ENCODE peak calls at places on chromosomes 16 and 17, in six cellular contexts. B is H1, Q is IMR-90, E is mesenchymal stem cell, K is neuronal stem cell, Y is trophoblast cell. F is an unnamed sample.

GRCh38 chr16:53126390-53126789 is 71.6 kb downstream of the CHD9 start:
- DNase-seq in B (no peak), Q (no peak), E (no peak), K (no peak), Y (no peak), F (no peak)

GRCh38 chr17:57481901-57482300 is 225.6 kb downstream of the MSI2 start:
- DNase-seq in B (no peak), Q (peak), E (peak), K (no peak), Y (peak), F (no peak)

GRCh38 chr16:77290451-77291110 is 91.4 kb downstream of the SYCE1L start:
- DNase-seq in B (no peak), Q (peak), E (peak), K (no peak), Y (peak), F (no peak)

GRCh38 chr17:33725675-33726271 is 432.7 kb upstream of the ASIC2 start:
- DNase-seq in B (peak), Q (peak), E (peak), K (peak), Y (peak), F (peak)

GRCh38 chr16:27204232-27204915 is 1.0 kb downstream of the KDM8 start:
- DNase-seq in B (no peak), Q (no peak), E (no peak), K (no peak), Y (no peak), F (no peak)

GRCh38 chr16:85840801-85841200 is 41.3 kb downstream of the COX4I1 start:
- DNase-seq in B (no peak), Q (no peak), E (no peak), K (no peak), Y (no peak), F (no peak)

GRCh38 chr16:78147846-78148535 is 48.5 kb downstream of the WWOX start:
- DNase-seq in B (no peak), Q (no peak), E (no peak), K (no peak), Y (no peak), F (no peak)

GRCh38 chr16:87432330-87432915 is 40.3 kb downstream of the MAP1LC3B start:
- DNase-seq in B (no peak), Q (no peak), E (no peak), K (no peak), Y (no peak), F (no peak)

GRCh38 chr17:65799454-65799853 is 238.0 kb upstream of the AXIN2 start:
- DNase-seq in B (no peak), Q (no peak), E (no peak), K (no peak), Y (no peak), F (no peak)

GRCh38 chr16:85682516-85682915 is 6.2 kb downstream of the GINS2 start:
- DNase-seq in B (no peak), Q (no peak), E (no peak), K (no peak), Y (no peak), F (no peak)

GRCh38 chr17:858941-859452 is 76.8 kb downstream of the MRM3 start:
- DNase-seq in B (no peak), Q (no peak), E (no peak), K (no peak), Y (no peak), F (no peak)

GRCh38 chr17:43875476-43876147 is 28.6 kb downstream of the CD300LG start:
- DNase-seq in B (no peak), Q (no peak), E (no peak), K (no peak), Y (no peak), F (no peak)

GRCh38 chr17:3658784-3659449 is 9.5 kb downstream of the TAX1BP3 start:
- DNase-seq in B (no peak), Q (no peak), E (no peak), K (no peak), Y (no peak), F (peak)

GRCh38 chr16:8590811-8591210 is 500 bp upstream of the TMEM114 start:
- DNase-seq in B (no peak), Q (no peak), E (no peak), K (no peak), Y (no peak), F (no peak)

GRCh38 chr16:3017806-3018506 is at the start of gene CLDN6:
- DNase-seq in B (peak), Q (no peak), E (no peak), K (peak), Y (no peak), F (peak)

GRCh38 chr17:40351185-40352043 is 13.1 kb downstream of the GJD3 start:
- DNase-seq in B (no peak), Q (no peak), E (no peak), K (no peak), Y (no peak), F (no peak)

GRCh38 chr16:17177968-17178880 is 292.5 kb downstream of the XYLT1 start:
- DNase-seq in B (no peak), Q (peak), E (no peak), K (no peak), Y (peak), F (no peak)

GRCh38 chr17:12958786-12959185 is 59.0 kb downstream of the ELAC2 start:
- DNase-seq in B (no peak), Q (peak), E (no peak), K (no peak), Y (no peak), F (no peak)

GRCh38 chr16:30526137-30526822 is at the start of gene ZNF768:
- DNase-seq in B (no peak), Q (no peak), E (peak), K (peak), Y (no peak), F (peak)

GRCh38 chr17:71349908-71350600 is 770.8 kb upstream of the SOX9 start:
- DNase-seq in B (no peak), Q (peak), E (peak), K (no peak), Y (no peak), F (no peak)

GRCh38 chr17:27282054-27282501 is 11.8 kb upstream of the WSB1 start:
- DNase-seq in B (no peak), Q (peak), E (no peak), K (no peak), Y (peak), F (no peak)

GRCh38 chr16:1771072-1771863 is at the start of gene NME3:
- DNase-seq in B (no peak), Q (peak), E (peak), K (peak), Y (peak), F (peak)

GRCh38 chr17:8117980-8118768 is at the start of gene ALOXE3:
- DNase-seq in B (no peak), Q (peak), E (peak), K (peak), Y (peak), F (peak)

GRCh38 chr17:73419896-73420295 is 108.1 kb upstream of the CDC42EP4 start:
- DNase-seq in B (no peak), Q (peak), E (peak), K (no peak), Y (no peak), F (no peak)

GRCh38 chr16:27432600-27432957 is 30.6 kb downstream of the IL21R start:
- DNase-seq in B (no peak), Q (peak), E (peak), K (no peak), Y (peak), F (peak)

GRCh38 chr16:19657831-19658230 is 60.2 kb downstream of the KNOP1 start:
- DNase-seq in B (no peak), Q (no peak), E (no peak), K (no peak), Y (no peak), F (no peak)

GRCh38 chr16:20023190-20023589 is 50.5 kb downstream of the GPR139 start:
- DNase-seq in B (no peak), Q (peak), E (peak), K (peak), Y (no peak), F (no peak)

GRCh38 chr17:57532966-57533365 is 212.1 kb downstream of the CCDC182 start:
- DNase-seq in B (no peak), Q (no peak), E (no peak), K (no peak), Y (no peak), F (no peak)

GRCh38 chr17:61405686-61406542 is 6.3 kb downstream of the TBX2 start:
- DNase-seq in B (no peak), Q (peak), E (no peak), K (no peak), Y (no peak), F (peak)

GRCh38 chr16:79605999-79606398 is 5.5 kb upstream of the MAF start:
- DNase-seq in B (no peak), Q (no peak), E (peak), K (no peak), Y (peak), F (no peak)

GRCh38 chr16:9016824-9017223 is 53.1 kb upstream of the USP7 start:
- DNase-seq in B (no peak), Q (no peak), E (no peak), K (no peak), Y (no peak), F (no peak)

GRCh38 chr17:50013079-50013478 is 18.1 kb upstream of the DLX3 start:
- DNase-seq in B (no peak), Q (no peak), E (no peak), K (no peak), Y (no peak), F (no peak)

GRCh38 chr17:50018909-50019308 is 23.9 kb upstream of the DLX3 start:
- DNase-seq in B (no peak), Q (peak), E (no peak), K (no peak), Y (no peak), F (no peak)

GRCh38 chr17:50014471-50015088 is 19.6 kb upstream of the DLX3 start:
- DNase-seq in B (no peak), Q (no peak), E (no peak), K (no peak), Y (no peak), F (no peak)

GRCh38 chr17:50009282-50009681 is 14.3 kb upstream of the DLX3 start:
- DNase-seq in B (no peak), Q (no peak), E (no peak), K (no peak), Y (no peak), F (no peak)

DNA sequence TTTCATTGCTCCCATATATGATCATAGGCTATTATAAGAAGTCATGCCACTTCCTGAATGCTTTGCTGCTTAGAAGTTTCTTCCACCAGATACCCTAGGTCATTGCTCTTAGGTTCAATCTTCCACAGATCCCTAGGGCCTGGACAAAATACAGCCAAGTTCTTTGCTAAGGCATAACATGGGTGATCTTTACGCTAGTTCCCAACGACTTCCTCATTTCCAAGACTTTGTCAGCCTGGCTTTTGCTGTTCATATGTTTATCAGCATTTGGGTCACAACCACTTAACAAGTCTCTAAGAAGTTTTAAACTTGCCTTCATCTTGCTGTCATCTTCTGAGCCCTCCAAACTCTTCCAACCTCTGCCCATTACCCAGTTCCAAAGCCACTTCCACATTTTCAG is 20.1 kb upstream of the DLX3 start:
- DNase-seq in B (no peak), Q (no peak), E (no peak), K (no peak), Y (no peak), F (no peak)
- H4K91ac ChIP-seq in B (no peak), Q (no peak), E (no peak), K (no peak), Y (no peak), F (no peak)

GRCh38 chr17:64658931-64659330 is 3.2 kb downstream of the SMURF2 start:
- DNase-seq in B (no peak), Q (peak), E (peak), K (no peak), Y (no peak), F (no peak)

GRCh38 chr17:64661731-64661980 is 451 bp downstream of the SMURF2 start:
- DNase-seq in B (no peak), Q (no peak), E (no peak), K (no peak), Y (no peak), F (no peak)

GRCh38 chr17:64657610-64658125 is 4.4 kb downstream of the SMURF2 start:
- DNase-seq in B (no peak), Q (no peak), E (no peak), K (no peak), Y (no peak), F (no peak)

GRCh38 chr17:64661981-64662773 is at the start of gene SMURF2:
- DNase-seq in B (peak), Q (peak), E (peak), K (peak), Y (peak), F (peak)

GRCh38 chr17:64662774-64663367 is 764 bp upstream of the SMURF2 start:
- DNase-seq in B (peak), Q (no peak), E (no peak), K (no peak), Y (no peak), F (peak)
- H3K4me2 ChIP-seq in B (peak), Q (peak), E (peak), K (peak), Y (peak), F (peak)

GRCh38 chr16:12423151-12423550 is 380.5 kb downstream of the CPPED1 start:
- DNase-seq in B (no peak), Q (no peak), E (no peak), K (no peak), Y (no peak), F (no peak)

GRCh38 chr16:12419151-12419550 is 384.5 kb downstream of the CPPED1 start:
- DNase-seq in B (no peak), Q (no peak), E (no peak), K (no peak), Y (no peak), F (no peak)

GRCh38 chr16:12421688-12422087 is 382.0 kb downstream of the CPPED1 start:
- DNase-seq in B (no peak), Q (no peak), E (no peak), K (no peak), Y (no peak), F (no peak)

GRCh38 chr16:12419987-12420386 is 383.7 kb downstream of the CPPED1 start:
- DNase-seq in B (no peak), Q (no peak), E (no peak), K (no peak), Y (no peak), F (no peak)

DNA sequence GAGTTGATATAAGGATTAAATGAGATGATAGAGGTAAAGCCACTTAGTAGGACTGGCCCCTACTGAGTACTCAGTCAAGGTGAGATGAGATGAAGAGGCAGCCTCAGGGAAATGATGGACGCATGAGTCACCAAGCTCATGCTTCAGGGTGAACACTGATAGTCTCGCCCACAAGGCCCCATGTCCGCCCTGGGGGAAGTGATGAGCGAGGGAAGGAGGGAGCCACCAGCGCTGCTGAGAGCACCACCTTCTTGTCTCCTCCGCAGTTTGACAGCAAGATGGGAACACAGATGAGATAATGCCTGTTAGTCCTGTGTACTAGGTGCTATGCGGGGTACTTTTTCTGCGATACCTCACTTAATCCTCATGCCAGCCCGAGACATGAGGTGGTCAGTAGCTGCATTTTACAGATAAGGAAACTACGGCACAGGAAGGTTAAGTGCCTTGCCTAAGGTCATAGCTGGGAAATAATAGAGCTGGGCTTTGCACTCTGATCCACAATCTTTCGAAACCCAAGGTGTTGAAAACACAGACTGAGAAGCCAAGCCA is 383.0 kb downstream of the CPPED1 start:
- DNase-seq in B (no peak), Q (no peak), E (no peak), K (no peak), Y (peak), F (no peak)
- H3K14ac ChIP-seq in B (no peak), Q (no peak), E (no peak), K (no peak), Y (no peak), F (no peak)

GRCh38 chr17:47961406-47961805 is 3.7 kb upstream of the PRR15L start:
- DNase-seq in B (no peak), Q (no peak), E (no peak), K (no peak), Y (no peak), F (no peak)
- H4K91ac ChIP-seq in B (no peak), Q (no peak), E (no peak), K (no peak), Y (no peak), F (no peak)

GRCh38 chr16:11085025-11085485 is 140.7 kb downstream of the CLEC16A start:
- DNase-seq in B (no peak), Q (peak), E (no peak), K (no peak), Y (no peak), F (no peak)

GRCh38 chr16:11089504-11090124 is 145.2 kb downstream of the CLEC16A start:
- DNase-seq in B (no peak), Q (peak), E (peak), K (no peak), Y (no peak), F (no peak)

GRCh38 chr16:11088432-11088794 is 144.0 kb downstream of the CLEC16A start:
- DNase-seq in B (no peak), Q (no peak), E (no peak), K (no peak), Y (no peak), F (no peak)

GRCh38 chr16:11090947-11091785 is 146.8 kb downstream of the CLEC16A start:
- DNase-seq in B (no peak), Q (no peak), E (no peak), K (no peak), Y (no peak), F (no peak)

GRCh38 chr16:11087691-11088431 is 143.5 kb downstream of the CLEC16A start:
- DNase-seq in B (no peak), Q (peak), E (peak), K (no peak), Y (no peak), F (peak)
- H3K4me2 ChIP-seq in B (no peak), Q (no peak), E (no peak), K (no peak), Y (no peak), F (no peak)

GRCh38 chr17:45131294-45131615 is 1.1 kb downstream of the PLCD3 start:
- DNase-seq in B (no peak), Q (no peak), E (no peak), K (no peak), Y (no peak), F (no peak)
- H3K14ac ChIP-seq in B (no peak), Q (peak), E (no peak), K (no peak), Y (no peak), F (no peak)

DNA sequence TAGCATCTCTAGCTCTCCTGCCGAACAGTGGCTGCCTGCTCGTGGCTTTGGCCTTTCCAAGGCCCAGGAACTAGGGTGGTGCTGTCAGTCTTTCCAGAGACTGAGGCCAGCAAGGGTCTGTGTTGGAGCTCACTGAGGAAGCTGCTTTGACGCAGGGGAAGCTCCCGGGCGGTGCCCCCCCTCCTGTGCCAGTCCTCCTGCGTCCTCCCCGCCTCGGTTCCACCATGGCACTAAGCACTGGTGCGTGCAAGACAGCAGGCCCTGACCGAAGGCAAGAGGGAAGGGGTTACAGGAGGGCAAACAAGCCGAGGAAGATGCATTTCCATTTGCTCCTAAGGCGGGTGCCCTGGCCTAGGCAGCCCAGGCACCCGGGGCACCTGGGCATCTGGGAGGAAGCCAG is 4.5 kb downstream of the CYB561 start:
- DNase-seq in B (no peak), Q (no peak), E (no peak), K (no peak), Y (no peak), F (no peak)
- H4K91ac ChIP-seq in B (no peak), Q (no peak), E (no peak), K (no peak), Y (no peak), F (no peak)